ENCODE peak calls at places on chromosome 6, in seven cellular contexts. Z, V, H, L, B, W and A are unnamed samples.

GRCh38 chr6:98839788-98840361 is 5.5 kb downstream of the POU3F2 start:
- DNase-seq in Z (no peak), V (peak; percentile 25), H (peak; percentile 80), L (no peak), B (no peak), W (no peak), A (peak; percentile 60)

GRCh38 chr6:167566711-167567141 is 241.8 kb downstream of the TTLL2 start:
- DNase-seq in Z (no peak), V (no peak), H (no peak), L (no peak), B (no peak), W (no peak), A (no peak)

GRCh38 chr6:133243723-133244122 is 2.6 kb downstream of the EYA4 start:
- DNase-seq in Z (no peak), V (no peak), H (no peak), L (no peak), B (no peak), W (no peak), A (no peak)

GRCh38 chr6:38262041-38262440 is 377.7 kb downstream of the BTBD9 start:
- DNase-seq in Z (peak; percentile 52), V (peak; percentile 72), H (peak; percentile 29), L (no peak), B (no peak), W (no peak), A (peak; percentile 57)

GRCh38 chr6:24454452-24454851 is 34.9 kb downstream of the GPLD1 start:
- DNase-seq in Z (no peak), V (no peak), H (no peak), L (no peak), B (no peak), W (no peak), A (no peak)

GRCh38 chr6:144093236-144093635 is 2.1 kb downstream of the SF3B5 start:
- DNase-seq in Z (no peak), V (no peak), H (no peak), L (no peak), B (no peak), W (no peak), A (no peak)

GRCh38 chr6:160439751-160440150 is 91.6 kb downstream of the SLC22A3 start:
- DNase-seq in Z (no peak), V (no peak), H (peak; percentile 44), L (no peak), B (no peak), W (no peak), A (peak; percentile 30)

GRCh38 chr6:109304284-109305015 is 77.8 kb downstream of the CD164 start:
- DNase-seq in Z (no peak), V (no peak), H (peak; percentile 49), L (no peak), B (no peak), W (peak; percentile 80), A (no peak)

GRCh38 chr6:1045239-1045638 is 266.7 kb upstream of the FOXQ1 start:
- DNase-seq in Z (no peak), V (no peak), H (no peak), L (no peak), B (no peak), W (no peak), A (no peak)

GRCh38 chr6:74280130-74280692 is 584.2 kb downstream of the CD109 start:
- DNase-seq in Z (no peak), V (peak; percentile 60), H (no peak), L (no peak), B (no peak), W (no peak), A (peak; percentile 52)

GRCh38 chr6:125747589-125748533 is 1.6 kb upstream of the HEY2 start:
- DNase-seq in Z (no peak), V (peak; percentile 39), H (peak; percentile 39), L (peak; percentile 73), B (no peak), W (no peak), A (peak; percentile 78)

GRCh38 chr6:7769702-7770101 is 43.8 kb downstream of the BMP6 start:
- DNase-seq in Z (no peak), V (peak; percentile 34), H (no peak), L (no peak), B (no peak), W (no peak), A (no peak)

GRCh38 chr6:89360415-89360999 is 8.0 kb upstream of the UBE2J1 start:
- DNase-seq in Z (no peak), V (peak; percentile 55), H (no peak), L (no peak), B (no peak), W (peak; percentile 78), A (no peak)